ENCODE peak calls at places on chromosome 12, in nine cellular contexts. One of them, this sample, is unnamed.

GRCh38 chr12:87670448-87670847 is 358.8 kb downstream of the C12orf50 start:
- DNase-seq in HCT116: no peak
- DNase-seq in upper lobe of left lung: no peak
- DNase-seq in cardiac fibroblast: no peak
- DNase-seq in transverse colon: no peak
- DNase-seq in mammary epithelial cell: no peak
- DNase-seq in colonic mucosa: no peak
- DNase-seq in left ventricle myocardium inferior: no peak
- DNase-seq in GM12865: no peak
- DNase-seq in this sample: no peak

GRCh38 chr12:100138048-100138907 is 4.4 kb downstream of the BLTP3B start:
- DNase-seq in HCT116: no peak
- DNase-seq in upper lobe of left lung: no peak
- DNase-seq in cardiac fibroblast: peak
- DNase-seq in transverse colon: no peak
- DNase-seq in mammary epithelial cell: peak
- DNase-seq in colonic mucosa: no peak
- DNase-seq in left ventricle myocardium inferior: no peak
- DNase-seq in GM12865: peak
- DNase-seq in this sample: no peak

GRCh38 chr12:107779077-107779840 is 4.8 kb downstream of the ASCL4 start:
- DNase-seq in HCT116: no peak
- DNase-seq in upper lobe of left lung: no peak
- DNase-seq in cardiac fibroblast: no peak
- DNase-seq in transverse colon: no peak
- DNase-seq in mammary epithelial cell: no peak
- DNase-seq in colonic mucosa: no peak
- DNase-seq in left ventricle myocardium inferior: no peak
- DNase-seq in GM12865: peak
- DNase-seq in this sample: no peak

GRCh38 chr12:31965090-31965489 is 5.9 kb downstream of the RESF1 start:
- DNase-seq in HCT116: no peak
- DNase-seq in upper lobe of left lung: no peak
- DNase-seq in cardiac fibroblast: no peak
- DNase-seq in transverse colon: no peak
- DNase-seq in mammary epithelial cell: no peak
- DNase-seq in colonic mucosa: no peak
- DNase-seq in left ventricle myocardium inferior: no peak
- DNase-seq in GM12865: no peak
- DNase-seq in this sample: no peak

GRCh38 chr12:57476162-57476992 is 3.3 kb downstream of the ARHGAP9 start:
- DNase-seq in HCT116: no peak
- DNase-seq in upper lobe of left lung: peak
- DNase-seq in cardiac fibroblast: no peak
- DNase-seq in transverse colon: peak
- DNase-seq in mammary epithelial cell: no peak
- DNase-seq in colonic mucosa: no peak
- DNase-seq in left ventricle myocardium inferior: no peak
- DNase-seq in GM12865: peak
- DNase-seq in this sample: no peak

GRCh38 chr12:68185598-68185997 is 26.1 kb upstream of the IFNG start:
- DNase-seq in HCT116: no peak
- DNase-seq in upper lobe of left lung: no peak
- DNase-seq in cardiac fibroblast: no peak
- DNase-seq in transverse colon: no peak
- DNase-seq in mammary epithelial cell: no peak
- DNase-seq in colonic mucosa: no peak
- DNase-seq in left ventricle myocardium inferior: no peak
- DNase-seq in GM12865: no peak
- DNase-seq in this sample: no peak

GRCh38 chr12:20740972-20741371 is 45.8 kb downstream of the SLCO1C1 start:
- DNase-seq in HCT116: no peak
- DNase-seq in upper lobe of left lung: no peak
- DNase-seq in cardiac fibroblast: no peak
- DNase-seq in transverse colon: no peak
- DNase-seq in mammary epithelial cell: no peak
- DNase-seq in colonic mucosa: no peak
- DNase-seq in left ventricle myocardium inferior: no peak
- DNase-seq in GM12865: no peak
- DNase-seq in this sample: no peak

GRCh38 chr12:124617615-124618014 is 50.2 kb upstream of the NCOR2 start:
- DNase-seq in HCT116: no peak
- DNase-seq in upper lobe of left lung: no peak
- DNase-seq in cardiac fibroblast: no peak
- DNase-seq in transverse colon: no peak
- DNase-seq in mammary epithelial cell: no peak
- DNase-seq in colonic mucosa: no peak
- DNase-seq in left ventricle myocardium inferior: peak
- DNase-seq in GM12865: no peak
- DNase-seq in this sample: no peak

GRCh38 chr12:57834086-57834876 is 12.2 kb downstream of the CTDSP2 start:
- DNase-seq in HCT116: no peak
- DNase-seq in upper lobe of left lung: no peak
- DNase-seq in cardiac fibroblast: no peak
- DNase-seq in transverse colon: no peak
- DNase-seq in mammary epithelial cell: no peak
- DNase-seq in colonic mucosa: no peak
- DNase-seq in left ventricle myocardium inferior: no peak
- DNase-seq in GM12865: peak
- DNase-seq in this sample: no peak

GRCh38 chr12:70059373-70059772 is 183.9 kb upstream of the CNOT2 start:
- DNase-seq in HCT116: no peak
- DNase-seq in upper lobe of left lung: no peak
- DNase-seq in cardiac fibroblast: no peak
- DNase-seq in transverse colon: no peak
- DNase-seq in mammary epithelial cell: no peak
- DNase-seq in colonic mucosa: no peak
- DNase-seq in left ventricle myocardium inferior: no peak
- DNase-seq in GM12865: no peak
- DNase-seq in this sample: no peak

GRCh38 chr12:113055594-113056380 is 743 bp upstream of the DTX1 start:
- DNase-seq in HCT116: no peak
- DNase-seq in upper lobe of left lung: no peak
- DNase-seq in cardiac fibroblast: no peak
- DNase-seq in transverse colon: no peak
- DNase-seq in mammary epithelial cell: no peak
- DNase-seq in colonic mucosa: no peak
- DNase-seq in left ventricle myocardium inferior: no peak
- DNase-seq in GM12865: no peak
- DNase-seq in this sample: no peak

GRCh38 chr12:63150255-63151060 is 543 bp downstream of the AVPR1A start:
- DNase-seq in HCT116: no peak
- DNase-seq in upper lobe of left lung: no peak
- DNase-seq in cardiac fibroblast: no peak
- DNase-seq in transverse colon: no peak
- DNase-seq in mammary epithelial cell: no peak
- DNase-seq in colonic mucosa: no peak
- DNase-seq in left ventricle myocardium inferior: peak
- DNase-seq in GM12865: no peak
- DNase-seq in this sample: no peak

DNA sequence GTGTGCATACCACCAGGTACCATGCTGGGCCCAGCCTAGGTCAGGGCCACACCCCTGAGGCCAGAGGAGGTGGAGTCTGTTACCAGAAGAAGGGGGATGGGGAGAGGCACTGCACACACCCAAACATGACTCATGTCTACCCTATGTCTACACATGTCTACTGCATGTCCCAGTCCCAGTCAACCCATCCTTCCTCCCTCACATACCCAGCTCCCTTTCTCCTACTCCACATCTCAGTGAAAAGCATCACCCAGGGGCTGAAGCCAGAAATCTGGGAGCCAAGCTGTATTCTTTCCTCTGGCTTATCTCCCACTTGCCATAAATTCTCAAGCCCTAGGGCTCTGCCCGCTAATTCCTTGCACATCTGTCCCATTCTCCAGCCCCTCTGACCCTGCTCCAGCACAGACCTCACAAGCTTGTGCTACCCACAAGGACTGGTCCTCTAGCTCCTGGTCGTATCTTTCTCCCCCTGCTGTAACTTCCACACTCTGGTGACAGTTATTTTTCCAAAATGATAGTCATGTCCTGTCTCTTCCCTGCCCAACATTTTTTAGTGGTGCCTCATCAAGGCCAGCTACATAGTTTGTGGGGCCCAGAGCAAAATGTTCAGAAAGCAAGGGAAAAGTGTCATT is 18.0 kb upstream of the APPL2 start:
- DNase-seq in HCT116: no peak
- DNase-seq in upper lobe of left lung: no peak
- DNase-seq in cardiac fibroblast: peak
- DNase-seq in transverse colon: no peak
- DNase-seq in mammary epithelial cell: peak
- DNase-seq in colonic mucosa: no peak
- DNase-seq in left ventricle myocardium inferior: no peak
- DNase-seq in GM12865: no peak
- DNase-seq in this sample: no peak
- TF ChIP-seq CTCF in HCT116: no peak
- TF ChIP-seq CTCF in upper lobe of left lung: no peak
- TF ChIP-seq CTCF in cardiac fibroblast: no peak
- TF ChIP-seq CTCF in transverse colon: no peak
- TF ChIP-seq CTCF in mammary epithelial cell: no peak
- TF ChIP-seq CTCF in colonic mucosa: no peak
- TF ChIP-seq CTCF in left ventricle myocardium inferior: no peak
- TF ChIP-seq CTCF in GM12865: no peak
- TF ChIP-seq CTCF in this sample: no peak

DNA sequence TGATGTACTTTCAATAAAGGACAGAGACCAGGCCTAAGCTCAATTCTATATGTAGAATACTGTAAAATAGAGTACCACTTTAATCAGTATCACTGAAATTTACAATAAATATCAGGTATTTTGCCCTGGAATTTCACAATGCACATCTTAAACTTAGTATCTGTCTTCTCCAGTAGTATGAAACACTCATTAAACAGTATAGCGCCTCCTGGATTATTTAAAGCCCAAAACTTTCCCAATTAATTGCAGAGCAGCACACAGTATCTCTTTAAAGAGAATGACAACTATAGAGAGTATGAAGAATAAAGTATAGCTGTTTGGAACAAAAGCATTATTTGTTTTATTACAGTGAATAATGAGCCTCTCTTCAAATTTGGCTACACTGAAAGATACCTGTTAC is 80.2 kb downstream of the BHLHE41 start:
- DNase-seq in HCT116: no peak
- DNase-seq in upper lobe of left lung: no peak
- DNase-seq in cardiac fibroblast: no peak
- DNase-seq in transverse colon: no peak
- DNase-seq in mammary epithelial cell: no peak
- DNase-seq in colonic mucosa: no peak
- DNase-seq in left ventricle myocardium inferior: no peak
- DNase-seq in GM12865: no peak
- DNase-seq in this sample: no peak
- H3K4me3 ChIP-seq in HCT116: no peak
- H3K4me3 ChIP-seq in upper lobe of left lung: no peak
- H3K4me3 ChIP-seq in cardiac fibroblast: no peak
- H3K4me3 ChIP-seq in transverse colon: no peak
- H3K4me3 ChIP-seq in mammary epithelial cell: no peak
- H3K4me3 ChIP-seq in colonic mucosa: no peak
- H3K4me3 ChIP-seq in left ventricle myocardium inferior: no peak
- H3K4me3 ChIP-seq in GM12865: no peak
- H3K4me3 ChIP-seq in this sample: no peak

GRCh38 chr12:90953956-90954421 is 987 bp downstream of the CCER1 start:
- DNase-seq in HCT116: no peak
- DNase-seq in upper lobe of left lung: no peak
- DNase-seq in cardiac fibroblast: peak
- DNase-seq in transverse colon: no peak
- DNase-seq in mammary epithelial cell: no peak
- DNase-seq in colonic mucosa: no peak
- DNase-seq in left ventricle myocardium inferior: no peak
- DNase-seq in GM12865: peak
- DNase-seq in this sample: no peak
- TF ChIP-seq CTCF in HCT116: no peak
- TF ChIP-seq CTCF in upper lobe of left lung: no peak
- TF ChIP-seq CTCF in cardiac fibroblast: peak
- TF ChIP-seq CTCF in transverse colon: no peak
- TF ChIP-seq CTCF in mammary epithelial cell: peak
- TF ChIP-seq CTCF in colonic mucosa: no peak
- TF ChIP-seq CTCF in left ventricle myocardium inferior: peak
- TF ChIP-seq CTCF in GM12865: peak
- TF ChIP-seq CTCF in this sample: peak

GRCh38 chr12:108803428-108804105 is 53.8 kb downstream of the SSH1 start:
- DNase-seq in HCT116: peak
- DNase-seq in upper lobe of left lung: peak
- DNase-seq in cardiac fibroblast: peak
- DNase-seq in transverse colon: peak
- DNase-seq in mammary epithelial cell: peak
- DNase-seq in colonic mucosa: peak
- DNase-seq in left ventricle myocardium inferior: peak
- DNase-seq in GM12865: peak
- DNase-seq in this sample: no peak

GRCh38 chr12:108806921-108807320 is 50.5 kb downstream of the SSH1 start:
- DNase-seq in HCT116: no peak
- DNase-seq in upper lobe of left lung: no peak
- DNase-seq in cardiac fibroblast: no peak
- DNase-seq in transverse colon: no peak
- DNase-seq in mammary epithelial cell: no peak
- DNase-seq in colonic mucosa: no peak
- DNase-seq in left ventricle myocardium inferior: no peak
- DNase-seq in GM12865: no peak
- DNase-seq in this sample: no peak

GRCh38 chr12:108804361-108804949 is 52.9 kb downstream of the SSH1 start:
- DNase-seq in HCT116: no peak
- DNase-seq in upper lobe of left lung: no peak
- DNase-seq in cardiac fibroblast: peak
- DNase-seq in transverse colon: peak
- DNase-seq in mammary epithelial cell: peak
- DNase-seq in colonic mucosa: peak
- DNase-seq in left ventricle myocardium inferior: peak
- DNase-seq in GM12865: no peak
- DNase-seq in this sample: no peak

GRCh38 chr12:108806350-108806749 is 51.0 kb downstream of the SSH1 start:
- DNase-seq in HCT116: no peak
- DNase-seq in upper lobe of left lung: no peak
- DNase-seq in cardiac fibroblast: peak
- DNase-seq in transverse colon: no peak
- DNase-seq in mammary epithelial cell: no peak
- DNase-seq in colonic mucosa: no peak
- DNase-seq in left ventricle myocardium inferior: no peak
- DNase-seq in GM12865: no peak
- DNase-seq in this sample: no peak

GRCh38 chr12:108805136-108805535 is 52.2 kb downstream of the SSH1 start:
- DNase-seq in HCT116: no peak
- DNase-seq in upper lobe of left lung: no peak
- DNase-seq in cardiac fibroblast: peak
- DNase-seq in transverse colon: no peak
- DNase-seq in mammary epithelial cell: no peak
- DNase-seq in colonic mucosa: no peak
- DNase-seq in left ventricle myocardium inferior: no peak
- DNase-seq in GM12865: no peak
- DNase-seq in this sample: no peak
- H3K4me3 ChIP-seq in HCT116: no peak
- H3K4me3 ChIP-seq in upper lobe of left lung: no peak
- H3K4me3 ChIP-seq in cardiac fibroblast: no peak
- H3K4me3 ChIP-seq in transverse colon: no peak
- H3K4me3 ChIP-seq in mammary epithelial cell: no peak
- H3K4me3 ChIP-seq in colonic mucosa: no peak
- H3K4me3 ChIP-seq in left ventricle myocardium inferior: no peak
- H3K4me3 ChIP-seq in GM12865: no peak
- H3K4me3 ChIP-seq in this sample: no peak

DNA sequence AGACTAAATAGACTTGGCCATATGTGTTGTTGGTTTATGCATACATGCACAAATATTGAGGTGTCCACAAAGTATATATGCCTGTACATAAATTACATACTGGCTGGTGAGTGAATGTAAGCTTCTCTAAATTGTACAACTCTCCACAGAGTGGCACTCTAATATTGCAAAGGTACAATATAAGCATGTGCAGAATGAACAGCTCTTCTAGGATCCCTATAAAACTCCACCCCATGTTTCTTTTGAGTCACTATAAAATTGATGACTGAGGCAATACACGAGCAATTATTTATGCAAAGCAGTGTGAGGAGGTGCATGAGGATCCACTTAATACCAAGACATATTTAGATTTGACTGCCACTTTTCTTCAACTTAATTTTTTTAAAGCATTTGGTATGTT is 172.2 kb downstream of the NAV3 start:
- DNase-seq in HCT116: no peak
- DNase-seq in upper lobe of left lung: no peak
- DNase-seq in cardiac fibroblast: peak
- DNase-seq in transverse colon: no peak
- DNase-seq in mammary epithelial cell: no peak
- DNase-seq in colonic mucosa: no peak
- DNase-seq in left ventricle myocardium inferior: no peak
- DNase-seq in GM12865: no peak
- DNase-seq in this sample: no peak
- TF ChIP-seq CTCF in HCT116: no peak
- TF ChIP-seq CTCF in upper lobe of left lung: no peak
- TF ChIP-seq CTCF in cardiac fibroblast: no peak
- TF ChIP-seq CTCF in transverse colon: no peak
- TF ChIP-seq CTCF in mammary epithelial cell: peak
- TF ChIP-seq CTCF in colonic mucosa: no peak
- TF ChIP-seq CTCF in left ventricle myocardium inferior: no peak
- TF ChIP-seq CTCF in GM12865: no peak
- TF ChIP-seq CTCF in this sample: no peak